ENCODE peak calls at places on chromosomes 13 and 19, in six cellular contexts. L is H9, I is neuronal stem cell, C is IMR-90, K is H1, U is trophoblast cell. R is an unnamed sample. For H3K4me1, the result is how much of the 10 kb centered on the place peaks cover.

GRCh38 chr13:40984670-40985366 is 34.3 kb downstream of the ELF1 start:
- DNase-seq in L (no peak), I (no peak), C (no peak), K (no peak), U (peak), R (peak)

GRCh38 chr19:33373701-33374405 is at the start of gene CEBPG:
- DNase-seq in L (no peak), I (peak), C (peak), K (no peak), U (peak), R (peak)

GRCh38 chr13:46721054-46721453 is 75.9 kb downstream of the ESD start:
- DNase-seq in L (no peak), I (peak), C (peak), K (no peak), U (peak), R (peak)

GRCh38 chr13:23752111-23753001 is 136.8 kb downstream of the MIPEP start:
- DNase-seq in L (no peak), I (no peak), C (peak), K (no peak), U (no peak), R (no peak)

GRCh38 chr19:16355293-16356043 is 30.8 kb downstream of the KLF2 start:
- DNase-seq in L (no peak), I (no peak), C (no peak), K (no peak), U (no peak), R (no peak)

GRCh38 chr13:24071016-24071415 is 89.5 kb upstream of the SPATA13 start:
- DNase-seq in L (no peak), I (no peak), C (no peak), K (no peak), U (peak), R (no peak)

GRCh38 chr19:3785938-3786824 is at the start of gene MATK:
- DNase-seq in L (no peak), I (no peak), C (no peak), K (no peak), U (no peak), R (no peak)

GRCh38 chr13:60511637-60512036 is 114.6 kb downstream of the TDRD3 start:
- DNase-seq in L (no peak), I (no peak), C (no peak), K (no peak), U (no peak), R (no peak)

GRCh38 chr13:111460548-111461444 is 140.4 kb downstream of the TEX29 start:
- DNase-seq in L (peak), I (no peak), C (peak), K (peak), U (peak), R (peak)

GRCh38 chr13:33918199-33918932 is 100.4 kb downstream of the RFC3 start:
- DNase-seq in L (no peak), I (no peak), C (peak), K (no peak), U (peak), R (peak)

GRCh38 chr13:37526710-37527446 is 71.7 kb downstream of the POSTN start:
- DNase-seq in L (no peak), I (no peak), C (no peak), K (no peak), U (no peak), R (peak)

GRCh38 chr13:108609353-108609752 is 20.1 kb upstream of the MYO16 start:
- DNase-seq in L (no peak), I (no peak), C (peak), K (no peak), U (peak), R (peak)

GRCh38 chr19:3034194-3034844 is 5.2 kb upstream of the TLE2 start:
- DNase-seq in L (no peak), I (no peak), C (peak), K (no peak), U (no peak), R (peak)

GRCh38 chr13:32042567-32042966 is 11.0 kb downstream of the FRY start:
- DNase-seq in L (no peak), I (no peak), C (no peak), K (no peak), U (no peak), R (no peak)

GRCh38 chr19:31013391-31013975 is 335.8 kb downstream of the TSHZ3 start:
- DNase-seq in L (no peak), I (no peak), C (no peak), K (no peak), U (no peak), R (no peak)

GRCh38 chr19:15934332-15935078 is at the start of gene CYP4F11:
- DNase-seq in L (no peak), I (no peak), C (no peak), K (no peak), U (no peak), R (no peak)

GRCh38 chr19:28425431-28425931 is 787.5 kb downstream of the UQCRFS1 start:
- DNase-seq in L (no peak), I (no peak), C (no peak), K (no peak), U (no peak), R (no peak)

GRCh38 chr19:32543107-32543900 is 37.7 kb upstream of the PDCD5 start:
- DNase-seq in L (no peak), I (no peak), C (peak), K (no peak), U (peak), R (peak)

GRCh38 chr19:56476671-56477428 is at the start of gene ZNF667:
- DNase-seq in L (no peak), I (peak), C (peak), K (no peak), U (peak), R (peak)

GRCh38 chr13:69094485-69094884 is 1013.1 kb upstream of the ATXN8OS start:
- DNase-seq in L (no peak), I (no peak), C (no peak), K (no peak), U (no peak), R (no peak)

GRCh38 chr19:43534811-43535761 is 2.1 kb downstream of the ZNF575 start:
- DNase-seq in L (peak), I (peak), C (peak), K (peak), U (peak), R (peak)

GRCh38 chr19:41426952-41427646 is at the start of gene B3GNT8:
- DNase-seq in L (peak), I (peak), C (peak), K (peak), U (peak), R (peak)

GRCh38 chr13:26132756-26133155 is 80.9 kb upstream of the SHISA2 start:
- DNase-seq in L (no peak), I (peak), C (peak), K (no peak), U (no peak), R (peak)
- H3K14ac ChIP-seq in L (no peak), I (no peak), C (no peak), K (no peak), U (no peak), R (no peak)

DNA sequence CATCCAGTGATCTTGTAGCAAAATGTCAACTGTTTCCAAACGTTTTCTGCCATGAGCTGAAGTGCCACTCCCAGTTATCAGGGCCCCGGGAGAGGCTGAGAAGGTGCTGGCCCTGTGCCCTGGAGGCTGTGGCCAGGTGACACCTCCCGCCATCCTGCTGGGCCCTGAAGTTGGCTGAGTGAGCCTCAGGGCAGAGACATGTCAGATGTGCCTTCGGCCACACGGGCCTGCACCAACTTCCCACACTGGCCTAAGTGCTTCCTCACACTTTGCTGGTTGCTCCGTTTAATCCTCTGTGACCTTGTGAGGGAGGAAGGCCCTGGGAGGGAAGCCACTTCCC is 4.8 kb downstream of the ADPRHL1 start:
- DNase-seq in L (peak), I (no peak), C (no peak), K (no peak), U (peak), R (no peak)
- H3K4me1 ChIP-seq in L (under half), I (under half), C (under half), K (under half), U (under half), R (under half)

GRCh38 chr19:23377276-23377675 is 18.0 kb downstream of the ZNF91 start:
- DNase-seq in L (no peak), I (no peak), C (no peak), K (no peak), U (no peak), R (no peak)
- H3K4me2 ChIP-seq in L (no peak), I (no peak), C (no peak), K (no peak), U (no peak), R (no peak)

GRCh38 chr13:106621833-106622232 is 53.9 kb upstream of the ARGLU1 start:
- DNase-seq in L (no peak), I (no peak), C (no peak), K (no peak), U (no peak), R (no peak)
- H3K14ac ChIP-seq in L (no peak), I (no peak), C (no peak), K (no peak), U (no peak), R (no peak)

DNA sequence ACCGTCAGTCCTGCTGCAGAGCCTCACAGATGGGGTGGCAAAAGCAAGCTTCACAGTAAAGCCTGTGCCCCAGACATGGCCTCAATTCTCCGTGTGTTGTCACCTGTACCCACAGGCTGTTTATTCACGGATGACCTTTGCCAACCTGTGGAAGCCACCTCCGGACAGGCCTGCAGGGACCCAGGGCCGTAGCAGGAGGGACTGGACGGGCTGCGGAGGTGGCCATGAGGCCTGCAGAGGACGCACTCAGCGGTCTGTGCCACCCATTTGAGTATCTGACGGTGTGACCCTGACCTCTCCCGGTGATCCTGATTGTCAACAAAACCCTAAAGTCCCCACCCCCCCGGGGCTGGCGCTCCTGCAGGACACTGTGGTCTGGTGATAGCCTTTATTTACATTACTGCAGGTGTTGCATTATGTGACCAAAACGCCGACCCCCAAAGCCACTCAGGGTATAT is 7.8 kb upstream of the KLF16 start:
- DNase-seq in L (no peak), I (no peak), C (no peak), K (no peak), U (no peak), R (no peak)
- H3K4me1 ChIP-seq in L (under half), I (under half), C (under half), K (under half), U (under half), R (under half)

GRCh38 chr13:112638157-112638750 is 50.3 kb upstream of the TUBGCP3 start:
- DNase-seq in L (peak), I (no peak), C (no peak), K (no peak), U (peak), R (no peak)
- H3K4me2 ChIP-seq in L (no peak), I (no peak), C (no peak), K (no peak), U (no peak), R (no peak)

DNA sequence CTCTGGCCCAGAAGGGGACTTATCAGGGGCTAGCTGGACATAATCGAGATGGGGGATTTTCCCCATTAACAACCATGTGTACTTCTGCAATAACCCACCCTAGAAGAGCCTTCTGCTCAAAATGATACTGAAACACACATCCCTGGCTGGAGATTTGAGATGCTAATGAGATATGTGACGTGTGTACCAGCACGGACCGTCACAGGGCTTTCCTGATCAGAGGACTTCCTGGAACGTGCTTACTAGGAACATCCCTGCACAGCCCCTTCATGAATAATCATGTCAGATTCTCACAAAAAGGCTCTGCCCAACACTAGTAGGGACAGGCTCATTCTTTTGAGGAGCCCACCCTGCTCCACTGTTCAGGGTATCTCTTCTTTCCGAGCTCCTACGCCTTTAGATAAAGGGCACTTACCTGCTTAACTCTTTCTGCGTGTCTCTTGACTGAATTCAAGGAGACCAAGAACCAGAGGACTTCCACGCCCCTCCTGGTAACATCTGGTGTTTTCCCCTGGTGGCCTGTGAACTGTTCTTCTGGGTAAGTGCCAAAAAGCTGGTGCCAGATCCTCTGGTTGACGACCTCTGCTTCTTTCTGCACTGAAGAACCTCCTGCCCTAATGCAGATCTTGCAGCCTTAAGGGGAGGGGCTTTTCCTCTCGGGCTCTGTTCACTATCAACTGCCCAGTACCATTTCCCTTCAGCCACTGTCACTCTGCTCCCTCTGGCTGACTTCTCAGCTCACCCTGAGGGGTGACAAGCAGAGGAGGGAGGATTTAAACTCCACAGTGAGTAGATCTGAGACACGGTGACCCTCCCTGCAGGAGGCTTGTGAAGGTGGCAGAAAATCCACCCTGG is 6.3 kb upstream of the ERVV-1 start:
- DNase-seq in L (no peak), I (no peak), C (no peak), K (no peak), U (peak), R (no peak)
- H3K14ac ChIP-seq in L (no peak), I (no peak), C (no peak), K (no peak), U (peak), R (no peak)